ENCODE peak calls at places on chromosomes 1 and 21, in four cellular contexts. X, G, R and L are unnamed samples.

GRCh38 chr1:183023146-183023600 is at the start of gene LAMC1:
- DNase-seq in X (peak), G (peak), R (no peak), L (peak)

GRCh38 chr1:213440766-213441165 is 389.7 kb downstream of the RPS6KC1 start:
- DNase-seq in X (no peak), G (no peak), R (no peak), L (no peak)

GRCh38 chr1:40257688-40258444 is at the start of gene ZMPSTE24:
- DNase-seq in X (peak), G (peak), R (peak), L (peak)

GRCh38 chr1:232059726-232060360 is 433.3 kb downstream of the DISC1 start:
- DNase-seq in X (no peak), G (peak), R (no peak), L (no peak)

GRCh38 chr1:121483961-121484424 is 299.2 kb downstream of the SRGAP2C start:
- DNase-seq in X (no peak), G (peak), R (no peak), L (no peak)

GRCh38 chr21:27291006-27291405 is 324.1 kb upstream of the ADAMTS5 start:
- DNase-seq in X (no peak), G (no peak), R (no peak), L (no peak)

GRCh38 chr21:28742527-28742926 is 250.2 kb downstream of the LTN1 start:
- DNase-seq in X (no peak), G (no peak), R (no peak), L (no peak)

GRCh38 chr1:178530037-178530402 is 17.1 kb downstream of the TEX35 start:
- DNase-seq in X (no peak), G (peak), R (no peak), L (no peak)

GRCh38 chr1:151006331-151007052 is at the start of gene MINDY1:
- DNase-seq in X (peak), G (peak), R (peak), L (no peak)

GRCh38 chr1:155812878-155813277 is 44.1 kb downstream of the GON4L start:
- DNase-seq in X (no peak), G (no peak), R (no peak), L (no peak)

GRCh38 chr1:29133861-29134694 is 10.4 kb upstream of the TMEM200B start:
- DNase-seq in X (peak), G (no peak), R (no peak), L (no peak)

GRCh38 chr1:30779294-30780071 is 21.9 kb upstream of the LAPTM5 start:
- DNase-seq in X (peak), G (peak), R (peak), L (no peak)

GRCh38 chr1:97680894-97681293 is 239.9 kb downstream of the DPYD start:
- DNase-seq in X (peak), G (no peak), R (no peak), L (no peak)

GRCh38 chr1:53134961-53135734 is 7.3 kb downstream of the SLC1A7 start:
- DNase-seq in X (no peak), G (peak), R (no peak), L (peak)

GRCh38 chr1:171794085-171794484 is 12.6 kb downstream of the METTL13 start:
- DNase-seq in X (no peak), G (no peak), R (no peak), L (no peak)

GRCh38 chr1:59856725-59857338 is 42.1 kb downstream of the HOOK1 start:
- DNase-seq in X (no peak), G (peak), R (no peak), L (no peak)

GRCh38 chr1:6249732-6250689 is 6.0 kb downstream of the HES3 start:
- DNase-seq in X (peak), G (peak), R (no peak), L (no peak)

GRCh38 chr1:100188617-100189016 is 10.6 kb upstream of the LRRC39 start:
- DNase-seq in X (no peak), G (no peak), R (no peak), L (no peak)

GRCh38 chr1:221363074-221363473 is 378.8 kb downstream of the DUSP10 start:
- DNase-seq in X (no peak), G (no peak), R (no peak), L (no peak)

GRCh38 chr1:165063181-165063955 is 293.1 kb downstream of the LMX1A start:
- DNase-seq in X (no peak), G (no peak), R (no peak), L (no peak)

GRCh38 chr1:19738106-19738505 is 61.6 kb downstream of the TMCO4 start:
- DNase-seq in X (no peak), G (no peak), R (no peak), L (no peak)

GRCh38 chr1:153661111-153661708 is 2.7 kb downstream of the SNAPIN start:
- DNase-seq in X (peak), G (no peak), R (no peak), L (no peak)

GRCh38 chr1:200364831-200365230 is 45.0 kb downstream of the ZNF281 start:
- DNase-seq in X (peak), G (no peak), R (no peak), L (no peak)

GRCh38 chr1:1075148-1075935 is 1.2 kb upstream of the RNF223 start:
- DNase-seq in X (no peak), G (no peak), R (no peak), L (no peak)

GRCh38 chr1:32286763-32287162 is 5.1 kb upstream of the HDAC1 start:
- DNase-seq in X (peak), G (no peak), R (no peak), L (no peak)

DNA sequence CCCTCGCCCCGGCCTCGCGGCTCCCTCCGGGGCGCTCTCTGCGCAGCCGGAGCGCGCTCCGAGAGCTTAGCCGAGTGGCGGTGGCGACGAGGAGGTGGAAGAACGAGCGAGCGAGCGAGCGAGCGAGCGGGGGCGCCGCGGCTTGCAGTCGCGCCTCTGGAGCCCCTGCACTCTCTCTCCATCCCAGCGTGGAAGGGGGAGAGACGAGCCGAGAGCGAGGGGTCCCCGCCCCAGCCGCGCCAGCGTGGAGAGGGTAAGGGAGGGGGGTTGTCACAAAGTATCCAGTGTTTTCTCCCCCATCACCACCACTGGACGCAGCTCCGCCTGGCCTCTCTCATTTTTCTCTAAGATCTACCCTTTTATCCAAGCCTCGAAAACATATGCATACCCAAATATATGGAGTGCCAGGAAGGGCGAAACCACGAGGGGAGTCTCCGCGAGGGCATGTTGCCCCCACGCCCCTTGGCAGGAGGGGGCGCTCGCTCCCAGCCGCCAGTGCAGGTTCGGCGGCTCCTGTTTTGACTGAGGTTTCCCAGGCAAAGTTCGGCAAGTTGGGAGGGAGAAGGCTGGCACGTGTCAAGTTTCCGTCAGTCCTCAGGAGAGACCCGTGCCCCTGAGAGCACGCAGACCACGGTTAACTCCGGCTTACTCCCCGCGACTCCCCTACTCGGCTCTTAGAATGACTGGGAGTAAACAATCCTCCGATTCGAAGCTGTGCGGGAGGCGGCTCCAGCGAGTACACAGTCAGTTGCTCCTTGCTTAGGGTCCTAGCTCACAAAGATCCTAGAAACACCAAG is 569 bp upstream of the DAB1 start:
- DNase-seq in X (peak), G (peak), R (no peak), L (no peak)
- H3K27ac ChIP-seq in X (no peak), G (peak), R (no peak), L (peak)

GRCh38 chr1:154788886-154789285 is 81.2 kb downstream of the KCNN3 start:
- DNase-seq in X (no peak), G (no peak), R (no peak), L (no peak)
- H3K4me3 ChIP-seq in X (no peak), G (no peak), R (no peak), L (no peak)

DNA sequence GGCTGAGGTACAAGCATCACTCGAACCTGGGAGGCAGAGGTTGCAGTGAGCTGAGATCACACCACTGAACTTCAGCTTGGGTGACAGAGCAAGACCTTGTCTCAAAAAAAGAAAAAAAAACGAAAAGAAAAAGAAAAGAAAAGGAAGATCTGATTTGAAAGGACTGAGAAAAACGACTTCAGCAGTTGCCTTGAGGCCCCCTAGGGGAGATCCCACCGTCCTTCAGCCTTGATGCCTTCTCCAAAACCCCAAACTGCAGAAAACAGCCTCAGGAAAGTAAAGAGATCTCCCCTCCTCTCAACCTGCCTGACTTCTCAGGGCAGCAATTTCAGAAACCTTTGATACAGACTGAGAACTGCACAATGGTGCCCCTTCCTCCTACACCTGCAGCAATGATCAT is 50.9 kb upstream of the BCAR3 start:
- DNase-seq in X (peak), G (no peak), R (no peak), L (no peak)
- TF ChIP-seq CTCF in X (peak), G (peak), R (no peak), L (no peak)

DNA sequence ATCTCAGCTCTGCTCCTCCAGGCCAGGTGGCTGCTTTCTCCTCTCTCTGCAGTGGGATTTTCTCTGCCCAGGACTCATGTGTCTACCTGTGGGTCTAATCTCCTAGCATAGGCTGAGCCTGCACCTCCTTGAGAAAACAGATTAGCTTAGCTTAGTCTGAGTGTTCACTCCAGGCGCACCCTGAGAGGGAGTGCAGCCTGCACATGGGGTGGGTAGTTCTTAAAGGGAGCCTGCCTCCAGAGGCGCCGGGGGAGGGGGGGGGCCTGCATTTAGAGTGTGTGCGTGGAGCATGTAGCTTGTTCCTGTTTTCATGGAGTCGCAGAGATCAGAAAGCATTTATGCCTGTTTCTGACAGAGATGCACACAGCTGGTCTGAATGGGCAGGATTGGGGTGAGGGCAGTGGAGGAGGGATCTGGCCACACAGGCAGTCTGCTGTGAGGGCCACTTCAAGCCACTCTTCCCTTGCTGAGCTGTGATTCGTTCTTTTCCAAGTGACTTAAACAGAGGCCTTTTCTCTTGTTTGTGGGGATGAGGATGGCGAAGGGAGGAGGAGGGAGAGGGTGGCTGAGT is 45.2 kb downstream of the GALNT2 start:
- DNase-seq in X (peak), G (no peak), R (no peak), L (no peak)
- H3K27ac ChIP-seq in X (peak), G (no peak), R (peak), L (peak)

DNA sequence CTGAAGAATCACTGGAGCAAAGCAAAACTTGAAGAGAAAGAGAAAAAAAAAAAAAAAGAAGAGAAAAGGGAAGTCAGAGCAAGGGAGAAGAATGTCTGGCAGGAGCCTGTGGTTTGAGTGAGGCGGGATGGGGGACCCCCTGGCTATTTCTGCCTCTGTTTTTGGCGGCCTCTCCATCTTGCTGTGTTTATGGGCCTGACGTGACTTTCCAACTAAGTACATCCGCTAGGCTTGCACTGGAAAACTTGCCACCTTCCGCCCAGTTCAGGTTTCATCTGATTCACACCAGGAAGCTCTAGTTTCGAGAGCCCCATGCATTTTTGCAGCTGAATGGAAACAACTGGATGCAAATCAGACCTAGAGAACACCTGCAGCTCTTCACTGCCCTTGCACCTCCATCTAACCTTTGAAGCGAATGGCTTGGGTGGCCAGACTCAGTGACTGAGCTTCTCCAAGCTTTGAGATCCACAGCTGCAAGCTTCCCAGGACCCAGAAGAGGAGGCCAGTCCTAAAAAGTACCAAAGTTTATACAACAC is 28.0 kb downstream of the TBX15 start:
- DNase-seq in X (peak), G (peak), R (no peak), L (no peak)
- H3K4me3 ChIP-seq in X (peak), G (no peak), R (no peak), L (no peak)

GRCh38 chr1:48228156-48228555 is 5.6 kb downstream of the SLC5A9 start:
- DNase-seq in X (peak), G (peak), R (no peak), L (no peak)
- TF ChIP-seq CTCF in X (peak), G (no peak), R (no peak), L (no peak)

GRCh38 chr21:35044128-35044527 is 5.0 kb downstream of the RUNX1 start:
- DNase-seq in X (no peak), G (no peak), R (no peak), L (no peak)
- H3K27ac ChIP-seq in X (no peak), G (no peak), R (no peak), L (no peak)

DNA sequence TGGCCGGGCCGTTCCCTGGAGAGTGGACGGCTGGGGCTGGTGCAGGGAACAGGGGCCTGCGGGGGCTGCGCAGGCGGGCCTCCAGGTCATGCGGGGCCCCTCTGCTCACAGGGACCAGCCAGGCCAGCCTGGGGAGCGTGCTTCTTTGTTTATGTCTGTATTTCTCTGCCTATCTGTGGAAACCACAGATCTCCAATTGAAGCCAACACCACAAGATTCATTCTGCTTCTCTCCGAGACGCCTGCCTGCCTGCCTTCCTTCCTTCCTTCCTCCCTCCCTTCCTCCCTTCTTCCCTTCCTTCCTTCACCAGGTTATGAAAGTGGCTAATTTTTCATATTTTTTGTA is 39.9 kb upstream of the HMGN1 start:
- DNase-seq in X (no peak), G (no peak), R (no peak), L (no peak)
- H3K4me3 ChIP-seq in X (peak), G (no peak), R (peak), L (peak)